ENCODE peak calls at places on chromosomes 12 and 14, in five cellular contexts. V, E, Z, Y and S are unnamed samples.

GRCh38 chr12:122126713-122127597 is 47.1 kb downstream of the IL31 start:
- DNase-seq in Z (no peak), Y (no peak), V (no peak), E (peak; percentile 77), S (no peak)

GRCh38 chr12:49043856-49044258 is 16.7 kb downstream of the KMT2D start:
- DNase-seq in V (peak; percentile 80), Y (peak; percentile 80), Z (no peak), E (peak; percentile 74), S (peak; percentile 40)

GRCh38 chr12:46774011-46774633 is 51.7 kb downstream of the SLC38A4 start:
- DNase-seq in E (no peak), Z (no peak), V (no peak), Y (no peak), S (peak; percentile 48)

GRCh38 chr14:102319351-102320032 is at the start of gene ZNF839:
- DNase-seq in E (peak; percentile 93), Y (peak; percentile 94), Z (no peak), V (peak; percentile 79), S (peak; percentile 86)

GRCh38 chr12:66620703-66621102 is 58.2 kb downstream of the GRIP1 start:
- DNase-seq in E (no peak), Z (no peak), Y (no peak), V (no peak), S (no peak)

GRCh38 chr12:34186492-34186891 is 164.2 kb downstream of the ALG10 start:
- DNase-seq in E (no peak), V (no peak), Z (no peak), Y (no peak), S (no peak)

GRCh38 chr12:115810166-115810565 is 467.3 kb downstream of the MED13L start:
- DNase-seq in Y (no peak), V (no peak), E (no peak), Z (no peak), S (no peak)

GRCh38 chr12:119178544-119179334 is at the start of gene HSPB8:
- DNase-seq in E (peak; percentile 76), Z (no peak), Y (peak; percentile 83), V (peak; percentile 26), S (peak; percentile 91)

GRCh38 chr12:96241484-96242256 is 47.5 kb downstream of the ELK3 start:
- DNase-seq in Z (no peak), Y (no peak), E (peak; percentile 31), V (no peak), S (peak; percentile 48)

GRCh38 chr12:67299936-67300335 is 30.8 kb downstream of the CAND1 start:
- DNase-seq in Y (no peak), Z (no peak), V (no peak), E (no peak), S (no peak)

GRCh38 chr12:6430124-6430989 is 14.4 kb upstream of the CD27 start:
- DNase-seq in E (peak; percentile 100), V (peak; percentile 76), Z (no peak), Y (no peak), S (peak; percentile 96)

GRCh38 chr12:100652488-100652887 is 79.0 kb downstream of the GAS2L3 start:
- DNase-seq in E (no peak), Z (no peak), Y (no peak), V (no peak), S (no peak)

DNA sequence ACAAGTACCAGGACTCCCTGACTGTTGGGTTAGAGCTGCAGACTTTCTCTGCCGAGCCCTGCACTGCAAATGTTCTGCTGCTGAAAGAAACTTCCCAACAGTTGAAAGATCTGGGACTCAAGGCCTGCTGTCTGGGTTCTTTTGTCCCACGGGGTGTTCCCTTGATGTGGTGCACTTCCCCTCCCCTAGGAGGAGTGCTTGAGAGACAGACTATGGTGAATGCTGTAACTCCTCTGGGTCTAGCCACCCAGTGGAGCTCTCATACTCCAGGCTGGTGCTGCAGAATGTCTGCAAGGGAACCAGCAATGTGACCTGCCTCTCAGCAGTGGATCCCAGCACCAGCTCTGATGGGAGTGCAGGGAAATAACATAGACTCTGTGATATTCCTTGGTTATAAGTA is 129.2 kb upstream of the SLCO1B1 start:
- DNase-seq in E (no peak), Z (no peak), Y (no peak), V (no peak), S (no peak)
- TF ChIP-seq RCOR1 in E (no peak), Z (no peak), Y (no peak), V (no peak), S (no peak)

GRCh38 chr12:3527181-3527580 is 36.2 kb downstream of the PRMT8 start:
- DNase-seq in E (peak; percentile 20), Z (no peak), V (no peak), Y (no peak), S (peak; percentile 60)
- TF ChIP-seq RCOR1 in E (no peak), Z (no peak), V (no peak), Y (no peak), S (no peak)

DNA sequence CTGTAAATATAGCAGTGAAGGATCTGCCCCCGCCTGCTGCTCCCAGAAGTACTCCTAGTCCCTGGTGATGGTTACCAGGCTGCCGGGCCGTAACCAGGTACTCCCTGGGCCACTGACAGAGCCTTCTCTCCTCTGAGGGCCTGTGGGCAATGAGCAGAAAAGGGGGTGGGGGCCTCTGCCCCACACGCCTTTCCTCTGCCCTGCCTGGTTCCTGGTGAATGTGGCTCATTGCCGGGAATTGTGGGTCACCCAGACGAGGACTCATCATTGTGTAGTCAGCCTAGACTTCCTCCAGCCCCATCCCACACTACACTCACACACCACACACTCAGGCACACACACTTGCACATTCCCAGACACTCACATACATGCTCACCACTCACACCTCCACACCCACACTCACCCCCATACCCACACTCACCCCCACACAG is 35.7 kb upstream of the ACTN1 start:
- DNase-seq in E (no peak), Z (no peak), V (no peak), Y (no peak), S (peak; percentile 34)
- TF ChIP-seq RCOR1 in E (no peak), Z (no peak), V (no peak), Y (no peak), S (no peak)

GRCh38 chr12:42450248-42450647 is 124.3 kb downstream of the PPHLN1 start:
- DNase-seq in E (no peak), Y (no peak), Z (no peak), V (no peak), S (peak; percentile 46)

GRCh38 chr12:42446761-42447160 is 120.8 kb downstream of the PPHLN1 start:
- DNase-seq in E (no peak), Y (no peak), Z (no peak), V (no peak), S (no peak)

GRCh38 chr12:42445891-42446290 is 119.9 kb downstream of the PPHLN1 start:
- DNase-seq in Z (no peak), V (no peak), E (no peak), Y (no peak), S (no peak)

GRCh38 chr12:42447371-42447786 is 121.4 kb downstream of the PPHLN1 start:
- DNase-seq in Y (peak; percentile 27), E (no peak), V (no peak), Z (no peak), S (no peak)

GRCh38 chr12:42448841-42449240 is 122.9 kb downstream of the PPHLN1 start:
- DNase-seq in Z (no peak), Y (no peak), V (no peak), E (no peak), S (peak; percentile 48)
- TF ChIP-seq RCOR1 in Z (no peak), Y (no peak), V (no peak), E (no peak), S (no peak)

GRCh38 chr12:63302941-63303536 is 152.0 kb upstream of the AVPR1A start:
- DNase-seq in E (no peak), Y (no peak), V (no peak), Z (no peak), S (no peak)
- TF ChIP-seq RCOR1 in E (no peak), Y (no peak), V (no peak), Z (no peak), S (no peak)

DNA sequence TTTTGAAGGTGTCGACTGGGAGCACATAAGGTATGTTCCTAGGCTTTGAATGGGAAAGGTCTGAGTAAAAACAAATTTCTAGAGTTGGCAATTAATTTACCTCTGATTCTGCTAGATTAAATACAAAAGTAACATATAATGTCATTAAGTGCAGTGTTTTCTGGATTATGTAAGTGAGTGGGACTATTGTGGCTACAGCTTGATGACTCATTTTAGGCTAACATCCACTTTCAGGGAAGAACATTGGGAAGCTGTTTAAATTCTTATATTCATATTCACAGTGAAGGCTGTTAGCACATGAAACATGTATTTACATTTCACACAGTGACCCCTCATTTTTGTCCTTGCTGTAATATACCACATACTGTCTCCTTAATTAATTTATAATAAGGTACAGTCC is 13.2 kb upstream of the BMAL2 start:
- DNase-seq in Y (no peak), Z (no peak), V (no peak), E (no peak), S (peak; percentile 89)
- TF ChIP-seq RCOR1 in Y (no peak), Z (no peak), V (no peak), E (no peak), S (no peak)